ENCODE peak calls at places on chromosomes 2 and 18, in eight cellular contexts. M is HFF-Myc, B is astrocyte, J is heart left ventricle, S is GM23248, A is heart right ventricle, L is suprapubic skin, K is right lobe of liver. W is an unnamed sample.

GRCh38 chr2:233426619-233427342 is 72.5 kb downstream of the DGKD start:
- DNase-seq in A (no peak), L (no peak), K (no peak), J (no peak), M (peak), B (peak), S (peak), W (peak)

GRCh38 chr2:189421644-189422043 is 19.6 kb upstream of the WDR75 start:
- DNase-seq in B (peak), K (no peak), M (peak), S (peak), J (no peak), A (no peak), L (no peak), W (peak)

GRCh38 chr2:212995920-212996319 is 155.5 kb downstream of the IKZF2 start:
- DNase-seq in J (no peak), B (peak), K (no peak), S (peak), A (no peak), M (no peak), L (no peak), W (no peak)

GRCh38 chr18:23191952-23192662 is 56.8 kb downstream of the CABLES1 start:
- DNase-seq in B (peak), K (peak), A (peak), L (no peak), J (peak), S (peak), M (peak), W (no peak)

GRCh38 chr2:70766357-70767093 is 1.5 kb downstream of the ADD2 start:
- DNase-seq in M (no peak), S (no peak), K (no peak), L (no peak), J (no peak), B (no peak), A (no peak), W (no peak)

GRCh38 chr2:144924827-144925226 is 404.9 kb upstream of the ZEB2 start:
- DNase-seq in B (no peak), A (no peak), M (no peak), K (no peak), S (no peak), L (no peak), J (no peak), W (no peak)

GRCh38 chr18:79771446-79772107 is 26.2 kb upstream of the KCNG2 start:
- DNase-seq in L (peak), J (no peak), A (no peak), M (no peak), B (no peak), K (no peak), S (no peak), W (no peak)

GRCh38 chr2:94759211-94759610 is 112.0 kb upstream of the TEKT4 start:
- DNase-seq in S (peak), J (no peak), M (no peak), K (no peak), A (no peak), B (no peak), L (no peak), W (no peak)

GRCh38 chr2:20781656-20782265 is 41.1 kb downstream of the LDAH start:
- DNase-seq in L (no peak), S (peak), K (no peak), B (no peak), M (no peak), A (no peak), J (no peak), W (no peak)

GRCh38 chr2:48266698-48267097 is 263.3 kb upstream of the STON1 start:
- DNase-seq in L (no peak), M (no peak), K (no peak), J (no peak), B (no peak), S (no peak), A (no peak), W (no peak)

GRCh38 chr2:238425979-238426567 is 654 bp upstream of the ASB1 start:
- DNase-seq in L (no peak), B (peak), K (no peak), A (no peak), J (no peak), S (peak), M (no peak), W (no peak)

GRCh38 chr2:20675701-20676352 is 8.9 kb downstream of the GDF7 start:
- DNase-seq in K (peak), S (peak), J (no peak), M (no peak), L (no peak), B (no peak), A (no peak), W (no peak)

GRCh38 chr2:25115249-25115883 is 53.0 kb downstream of the POMC start:
- DNase-seq in M (no peak), A (no peak), K (no peak), B (no peak), S (peak), J (no peak), L (no peak), W (no peak)

GRCh38 chr2:209762564-209762963 is 9.1 kb upstream of the UNC80 start:
- DNase-seq in J (no peak), M (no peak), L (no peak), S (no peak), B (no peak), K (no peak), A (no peak), W (no peak)

GRCh38 chr2:144412727-144413126 is 107.2 kb downstream of the ZEB2 start:
- DNase-seq in J (no peak), K (no peak), B (no peak), M (no peak), L (no peak), S (peak), A (no peak), W (no peak)

GRCh38 chr18:9913151-9913525 is 678 bp upstream of the VAPA start:
- DNase-seq in M (no peak), L (no peak), K (no peak), B (peak), A (no peak), S (no peak), J (no peak), W (no peak)

GRCh38 chr2:95391641-95392310 is 10.7 kb upstream of the FAHD2A start:
- DNase-seq in K (peak), J (no peak), M (no peak), S (no peak), B (no peak), A (no peak), L (no peak), W (no peak)

GRCh38 chr2:63755216-63755615 is 86.5 kb upstream of the UGP2 start:
- DNase-seq in L (no peak), A (no peak), M (peak), J (no peak), K (no peak), S (peak), B (no peak), W (no peak)

GRCh38 chr2:9979977-9980376 is 28.5 kb downstream of the GRHL1 start:
- DNase-seq in S (no peak), L (no peak), B (no peak), J (no peak), M (no peak), A (no peak), K (no peak), W (no peak)

GRCh38 chr2:222307138-222307756 is 8.4 kb upstream of the PAX3 start:
- DNase-seq in B (no peak), S (no peak), A (no peak), J (no peak), L (no peak), K (no peak), M (no peak), W (no peak)

GRCh38 chr2:7931808-7932207 is 750.0 kb upstream of the ID2 start:
- DNase-seq in S (no peak), K (no peak), J (no peak), B (no peak), M (no peak), L (no peak), A (no peak), W (no peak)

GRCh38 chr18:74534150-74534969 is at the start of gene CNDP1:
- DNase-seq in S (no peak), B (no peak), K (no peak), A (no peak), J (no peak), M (no peak), L (no peak), W (no peak)

GRCh38 chr18:3816601-3817363 is 366.8 kb downstream of the TGIF1 start:
- DNase-seq in B (peak), L (no peak), S (peak), J (no peak), M (peak), A (no peak), K (no peak), W (no peak)

GRCh38 chr2:16014041-16014787 is 73.9 kb downstream of the MYCN start:
- DNase-seq in J (peak), S (no peak), A (peak), L (no peak), B (no peak), M (no peak), K (peak), W (no peak)

GRCh38 chr2:3827673-3828575 is 124.5 kb downstream of the DCDC2C start:
- DNase-seq in K (peak), J (no peak), A (peak), B (no peak), S (peak), L (no peak), M (no peak), W (no peak)

GRCh38 chr2:24083567-24084385 is 858 bp downstream of the TP53I3 start:
- DNase-seq in A (no peak), J (no peak), K (peak), S (peak), L (peak), M (peak), B (peak), W (no peak)

GRCh38 chr2:43459455-43459854 is 136.4 kb downstream of the THADA start:
- DNase-seq in S (peak), M (no peak), L (no peak), B (peak), A (no peak), K (no peak), J (no peak), W (no peak)

GRCh38 chr2:168814939-168815907 is 12.8 kb downstream of the NOSTRIN start:
- DNase-seq in M (no peak), K (no peak), B (peak), A (no peak), J (no peak), S (no peak), L (no peak), W (no peak)

GRCh38 chr2:217632036-217632435 is 370.8 kb downstream of the TNS1 start:
- DNase-seq in K (no peak), J (peak), S (no peak), A (no peak), B (no peak), M (no peak), L (no peak), W (no peak)

GRCh38 chr2:169372561-169372960 is 10.2 kb upstream of the LRP2 start:
- DNase-seq in A (no peak), B (no peak), L (no peak), S (no peak), M (no peak), K (no peak), J (no peak), W (no peak)

GRCh38 chr2:75177427-75177826 is 21.9 kb downstream of the TACR1 start:
- DNase-seq in B (peak), L (no peak), K (no peak), S (peak), M (no peak), J (no peak), A (no peak), W (no peak)

GRCh38 chr2:59083075-59083792 is 842.1 kb upstream of the FANCL start:
- DNase-seq in M (no peak), J (no peak), B (no peak), S (no peak), K (no peak), A (no peak), L (no peak), W (no peak)

GRCh38 chr18:55092166-55092565 is 132.9 kb upstream of the CCDC68 start:
- DNase-seq in B (no peak), A (no peak), M (no peak), J (no peak), K (no peak), S (no peak), L (no peak), W (no peak)

GRCh38 chr18:70245941-70246537 is 40.6 kb upstream of the RTTN start:
- DNase-seq in L (no peak), M (no peak), A (no peak), S (no peak), K (no peak), B (no peak), J (no peak), W (no peak)

GRCh38 chr2:85994897-85995647 is 106.3 kb upstream of the ST3GAL5 start:
- DNase-seq in A (no peak), L (peak), S (no peak), B (no peak), K (no peak), M (no peak), J (no peak), W (no peak)

GRCh38 chr18:75635096-75635495 is 207.6 kb upstream of the SMIM21 start:
- DNase-seq in K (no peak), A (no peak), B (no peak), J (no peak), S (no peak), M (no peak), L (no peak), W (no peak)

GRCh38 chr2:170148161-170148560 is 29.8 kb upstream of the MYO3B start:
- DNase-seq in M (no peak), A (no peak), B (no peak), S (peak), L (no peak), K (no peak), J (no peak), W (no peak)

GRCh38 chr2:105584437-105585010 is 160.2 kb upstream of the NCK2 start:
- DNase-seq in J (no peak), A (no peak), S (no peak), L (no peak), M (no peak), B (no peak), K (no peak), W (no peak)

GRCh38 chr2:237465515-237466227 is 21.4 kb upstream of the MLPH start:
- DNase-seq in J (no peak), S (peak), L (no peak), A (no peak), M (no peak), B (peak), K (no peak), W (peak)

GRCh38 chr18:22166070-22166972 is 3.1 kb upstream of the GATA6 start:
- DNase-seq in K (peak), A (peak), B (no peak), S (no peak), J (peak), L (no peak), M (no peak), W (no peak)

GRCh38 chr18:22168360-22168921 is 948 bp upstream of the GATA6 start:
- DNase-seq in L (no peak), J (peak), A (peak), K (peak), B (no peak), S (no peak), M (no peak), W (no peak)

GRCh38 chr18:22165603-22166069 is 3.8 kb upstream of the GATA6 start:
- DNase-seq in K (no peak), L (no peak), S (no peak), B (no peak), M (no peak), J (no peak), A (no peak), W (no peak)

GRCh38 chr18:22167471-22168151 is 1.8 kb upstream of the GATA6 start:
- DNase-seq in M (no peak), A (peak), S (peak), K (peak), L (no peak), B (no peak), J (peak), W (peak)

DNA sequence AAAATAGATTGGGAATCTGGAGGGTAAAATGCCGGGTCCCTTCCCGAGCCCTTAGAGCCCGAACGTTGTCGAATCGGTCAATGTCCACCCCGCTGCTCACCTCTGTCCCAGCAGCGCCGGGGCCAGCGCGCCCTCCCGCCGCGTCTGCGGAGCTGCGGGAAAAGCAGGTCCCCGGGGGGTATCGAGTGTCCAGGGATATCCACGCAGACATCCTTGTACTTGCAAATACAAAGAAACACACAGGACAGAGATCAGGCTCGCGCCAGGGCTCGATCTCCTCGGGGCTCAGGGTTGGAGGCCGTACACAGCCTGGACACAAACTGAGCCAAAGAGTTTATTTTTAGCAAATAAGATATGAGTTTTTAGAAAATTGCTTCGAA is 2.3 kb upstream of the GATA6 start:
- DNase-seq in K (peak), J (peak), M (no peak), S (no peak), L (no peak), B (no peak), A (peak), W (no peak)
- H3K4me3 ChIP-seq in K (peak), J (peak), M (no peak), S (no peak), L (no peak), B (no peak), A (peak), W (no peak)

DNA sequence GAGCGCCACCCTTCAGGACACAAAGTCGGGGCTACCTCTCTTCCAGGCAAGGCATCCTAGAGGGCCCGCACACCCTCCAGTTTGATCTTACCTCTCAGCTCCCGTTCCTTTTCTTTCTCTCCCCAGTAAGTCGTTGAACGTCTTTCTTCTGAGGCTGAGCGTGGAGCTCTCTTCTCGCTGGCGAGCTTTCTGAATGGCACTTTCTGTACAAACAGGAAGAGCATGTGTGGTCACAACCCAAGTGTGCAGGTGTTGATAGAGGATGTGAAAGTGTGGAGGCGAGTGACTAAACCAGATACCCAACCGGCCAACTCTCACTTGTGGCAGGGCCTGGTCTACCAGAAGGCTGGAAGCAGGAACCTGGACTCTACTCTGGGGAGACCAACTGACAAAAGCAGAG is at the start of gene AFF3:
- DNase-seq in K (no peak), A (peak), L (no peak), J (peak), M (no peak), B (no peak), S (no peak), W (no peak)
- H3K4me3 ChIP-seq in K (no peak), A (no peak), L (no peak), J (no peak), M (no peak), B (no peak), S (no peak), W (no peak)

DNA sequence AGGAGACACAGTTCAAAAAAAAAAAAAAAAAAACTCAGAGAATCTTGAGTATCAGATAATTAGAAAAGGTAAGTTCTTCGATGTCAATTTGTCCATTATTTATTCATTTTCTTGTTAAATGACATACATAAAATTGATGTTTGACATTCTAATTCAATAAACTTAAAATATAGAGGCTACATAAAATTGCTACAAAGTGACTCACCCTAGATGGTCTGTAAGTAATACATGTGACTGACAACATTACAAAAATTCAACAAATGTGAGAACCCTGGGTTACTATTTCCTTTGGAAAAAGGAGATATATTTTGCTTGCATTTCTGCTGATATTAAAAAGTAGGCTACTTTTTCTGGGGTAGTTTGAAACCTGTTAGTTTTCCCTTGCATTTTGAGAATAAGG is 106.4 kb downstream of the DSEL start:
- DNase-seq in L (no peak), B (peak), S (peak), J (no peak), K (no peak), A (no peak), M (no peak), W (no peak)
- H3K4me3 ChIP-seq in L (no peak), B (no peak), S (no peak), J (no peak), K (no peak), A (no peak), M (no peak), W (no peak)

GRCh38 chr2:191844706-191845105 is 2.2 kb downstream of the CAVIN2 start:
- DNase-seq in A (no peak), K (no peak), J (no peak), M (no peak), S (peak), B (no peak), L (no peak), W (peak)
- H3K4me3 ChIP-seq in A (peak), K (peak), J (peak), M (peak), S (peak), B (no peak), L (peak), W (peak)

W was measured in SJSA1.